ENCODE peak calls at places on chromosomes 5 and 9, in four cellular contexts. One of them, this sample, is unnamed.

GRCh38 chr9:70117835-70118319 is 74.2 kb downstream of the MAMDC2 start:
- DNase-seq in cardiac fibroblast: peak; percentile 75
- DNase-seq in MCF 10A: no peak
- DNase-seq in lower leg skin: no peak
- DNase-seq in this sample: no peak

GRCh38 chr9:132309056-132309455 is 45.7 kb downstream of the SETX start:
- DNase-seq in cardiac fibroblast: no peak
- DNase-seq in MCF 10A: no peak
- DNase-seq in lower leg skin: no peak
- DNase-seq in this sample: no peak

GRCh38 chr5:132420706-132421272 is 51.3 kb downstream of the SLC22A5 start:
- DNase-seq in cardiac fibroblast: no peak
- DNase-seq in MCF 10A: no peak
- DNase-seq in lower leg skin: no peak
- DNase-seq in this sample: no peak

GRCh38 chr5:154714271-154714986 is 40.7 kb upstream of the LARP1 start:
- DNase-seq in cardiac fibroblast: peak; percentile 17
- DNase-seq in MCF 10A: peak; percentile 16
- DNase-seq in lower leg skin: no peak
- DNase-seq in this sample: no peak

GRCh38 chr9:134657666-134658377 is 16.2 kb downstream of the COL5A1 start:
- DNase-seq in cardiac fibroblast: no peak
- DNase-seq in MCF 10A: no peak
- DNase-seq in lower leg skin: no peak
- DNase-seq in this sample: no peak

GRCh38 chr9:21324040-21324439 is 11.2 kb downstream of the KLHL9 start:
- DNase-seq in cardiac fibroblast: peak; percentile 7
- DNase-seq in MCF 10A: no peak
- DNase-seq in lower leg skin: no peak
- DNase-seq in this sample: no peak

GRCh38 chr9:114051706-114052105 is 26.4 kb downstream of the AMBP start:
- DNase-seq in cardiac fibroblast: no peak
- DNase-seq in MCF 10A: no peak
- DNase-seq in lower leg skin: no peak
- DNase-seq in this sample: no peak

GRCh38 chr5:14673443-14673842 is 8.9 kb downstream of the OTULIN start:
- DNase-seq in cardiac fibroblast: no peak
- DNase-seq in MCF 10A: no peak
- DNase-seq in lower leg skin: no peak
- DNase-seq in this sample: no peak

GRCh38 chr9:19201899-19202891 is 28.3 kb upstream of the DENND4C start:
- DNase-seq in cardiac fibroblast: peak; percentile 26
- DNase-seq in MCF 10A: no peak
- DNase-seq in lower leg skin: no peak
- DNase-seq in this sample: no peak

GRCh38 chr9:135747311-135747710 is 45.3 kb downstream of the KCNT1 start:
- DNase-seq in cardiac fibroblast: no peak
- DNase-seq in MCF 10A: no peak
- DNase-seq in lower leg skin: no peak
- DNase-seq in this sample: no peak

GRCh38 chr9:105063665-105064247 is 135.8 kb upstream of the ABCA1 start:
- DNase-seq in cardiac fibroblast: peak; percentile 81
- DNase-seq in MCF 10A: peak; percentile 65
- DNase-seq in lower leg skin: peak; percentile 25
- DNase-seq in this sample: peak; percentile 48

GRCh38 chr5:171945476-171945875 is 61.0 kb downstream of the FBXW11 start:
- DNase-seq in cardiac fibroblast: no peak
- DNase-seq in MCF 10A: no peak
- DNase-seq in lower leg skin: no peak
- DNase-seq in this sample: no peak

GRCh38 chr5:171945066-171945465 is 61.4 kb downstream of the FBXW11 start:
- DNase-seq in cardiac fibroblast: peak; percentile 33
- DNase-seq in MCF 10A: no peak
- DNase-seq in lower leg skin: no peak
- DNase-seq in this sample: no peak

GRCh38 chr5:171951218-171951617 is 55.2 kb downstream of the FBXW11 start:
- DNase-seq in cardiac fibroblast: no peak
- DNase-seq in MCF 10A: no peak
- DNase-seq in lower leg skin: no peak
- DNase-seq in this sample: no peak

DNA sequence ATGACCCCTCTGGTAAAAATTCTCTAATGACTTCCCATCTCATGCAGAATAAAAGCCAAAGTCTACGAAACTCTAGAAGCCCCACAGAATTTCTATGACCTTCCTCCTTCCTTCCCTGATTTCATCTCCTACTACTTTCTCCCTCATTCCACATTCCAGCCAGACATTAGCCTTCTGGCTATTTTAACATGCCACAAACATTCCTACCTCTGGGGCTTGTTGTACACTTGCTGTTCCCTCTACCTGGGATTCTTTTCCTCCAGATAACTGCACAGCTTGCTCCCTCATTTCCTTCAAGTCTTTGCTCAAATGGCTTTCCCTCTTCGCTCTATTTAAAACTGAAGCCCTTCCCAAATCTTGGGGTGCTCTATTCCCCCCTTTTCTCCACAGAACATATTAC is 60.1 kb downstream of the FBXW11 start:
- DNase-seq in cardiac fibroblast: no peak
- DNase-seq in MCF 10A: no peak
- DNase-seq in lower leg skin: no peak
- DNase-seq in this sample: no peak
- TF ChIP-seq CTCF in cardiac fibroblast: no peak
- TF ChIP-seq CTCF in MCF 10A: no peak
- TF ChIP-seq CTCF in lower leg skin: no peak
- TF ChIP-seq CTCF in this sample: no peak

GRCh38 chr5:131394128-131394527 is 130.3 kb downstream of the CDC42SE2 start:
- DNase-seq in cardiac fibroblast: peak; percentile 63
- DNase-seq in MCF 10A: no peak
- DNase-seq in lower leg skin: no peak
- DNase-seq in this sample: no peak

GRCh38 chr5:131392461-131393095 is 128.7 kb downstream of the CDC42SE2 start:
- DNase-seq in cardiac fibroblast: no peak
- DNase-seq in MCF 10A: no peak
- DNase-seq in lower leg skin: no peak
- DNase-seq in this sample: no peak

GRCh38 chr5:131396882-131397281 is 133.0 kb downstream of the CDC42SE2 start:
- DNase-seq in cardiac fibroblast: no peak
- DNase-seq in MCF 10A: no peak
- DNase-seq in lower leg skin: no peak
- DNase-seq in this sample: no peak

GRCh38 chr5:131393498-131393968 is 129.7 kb downstream of the CDC42SE2 start:
- DNase-seq in cardiac fibroblast: peak; percentile 38
- DNase-seq in MCF 10A: no peak
- DNase-seq in lower leg skin: no peak
- DNase-seq in this sample: no peak

DNA sequence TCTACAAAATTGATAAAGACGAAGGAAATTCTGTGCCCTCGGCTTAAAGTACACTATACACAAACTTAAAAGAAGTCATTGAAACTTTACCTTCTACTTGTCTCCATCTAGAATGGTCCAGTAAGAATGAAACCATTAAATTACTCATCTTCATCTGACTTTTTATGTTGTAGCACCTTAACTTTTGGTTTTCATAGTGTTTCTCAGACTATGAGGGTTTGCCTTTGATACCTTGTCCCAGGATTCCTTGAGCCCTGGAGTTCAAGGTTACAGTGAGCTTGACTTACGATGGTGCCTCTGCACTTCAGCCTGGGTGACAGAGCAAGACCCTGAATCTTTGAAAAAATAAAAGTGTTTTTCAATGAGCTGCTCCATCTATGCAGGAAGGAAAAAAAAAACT is 132.2 kb downstream of the CDC42SE2 start:
- DNase-seq in cardiac fibroblast: no peak
- DNase-seq in MCF 10A: no peak
- DNase-seq in lower leg skin: no peak
- DNase-seq in this sample: no peak
- TF ChIP-seq CTCF in cardiac fibroblast: no peak
- TF ChIP-seq CTCF in MCF 10A: no peak
- TF ChIP-seq CTCF in lower leg skin: no peak
- TF ChIP-seq CTCF in this sample: no peak

DNA sequence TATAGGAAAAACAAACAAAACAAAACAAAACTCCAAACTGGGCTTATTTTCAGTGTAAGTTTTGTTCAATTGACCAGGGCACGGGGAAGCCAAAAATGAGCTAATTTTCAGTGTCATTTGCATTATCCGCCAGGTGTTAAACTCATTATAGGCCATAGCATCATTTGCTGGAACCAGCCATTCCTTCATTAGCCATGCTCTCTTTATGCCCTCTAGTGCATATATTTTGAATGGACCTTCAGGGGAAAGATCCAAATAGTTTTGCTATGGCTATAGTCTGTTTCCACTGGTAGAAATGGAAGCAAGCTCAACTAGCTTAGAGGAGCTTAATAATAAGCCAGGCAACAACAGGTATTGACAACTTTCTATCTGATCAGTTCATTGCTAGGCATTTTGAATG is 1205.3 kb upstream of the DMAC1 start:
- DNase-seq in cardiac fibroblast: no peak
- DNase-seq in MCF 10A: no peak
- DNase-seq in lower leg skin: no peak
- DNase-seq in this sample: no peak
- TF ChIP-seq CTCF in cardiac fibroblast: no peak
- TF ChIP-seq CTCF in MCF 10A: no peak
- TF ChIP-seq CTCF in lower leg skin: no peak
- TF ChIP-seq CTCF in this sample: no peak

GRCh38 chr5:76144892-76145291 is 61.7 kb downstream of the SV2C start:
- DNase-seq in cardiac fibroblast: no peak
- DNase-seq in MCF 10A: no peak
- DNase-seq in lower leg skin: no peak
- DNase-seq in this sample: no peak

GRCh38 chr5:76143884-76144283 is 60.7 kb downstream of the SV2C start:
- DNase-seq in cardiac fibroblast: no peak
- DNase-seq in MCF 10A: no peak
- DNase-seq in lower leg skin: no peak
- DNase-seq in this sample: no peak

GRCh38 chr5:76145945-76146344 is 62.8 kb downstream of the SV2C start:
- DNase-seq in cardiac fibroblast: no peak
- DNase-seq in MCF 10A: peak; percentile 36
- DNase-seq in lower leg skin: no peak
- DNase-seq in this sample: no peak
- TF ChIP-seq CTCF in cardiac fibroblast: no peak
- TF ChIP-seq CTCF in MCF 10A: no peak
- TF ChIP-seq CTCF in lower leg skin: no peak
- TF ChIP-seq CTCF in this sample: no peak

GRCh38 chr5:164060956-164061355 is 555.5 kb downstream of the MAT2B start:
- DNase-seq in cardiac fibroblast: no peak
- DNase-seq in MCF 10A: no peak
- DNase-seq in lower leg skin: no peak
- DNase-seq in this sample: no peak
- TF ChIP-seq CTCF in cardiac fibroblast: no peak
- TF ChIP-seq CTCF in MCF 10A: no peak
- TF ChIP-seq CTCF in lower leg skin: no peak
- TF ChIP-seq CTCF in this sample: no peak

GRCh38 chr5:74865799-74866652 is at the start of gene FAM169A:
- DNase-seq in cardiac fibroblast: peak; percentile 25
- DNase-seq in MCF 10A: peak; percentile 63
- DNase-seq in lower leg skin: no peak
- DNase-seq in this sample: no peak
- TF ChIP-seq CTCF in cardiac fibroblast: no peak
- TF ChIP-seq CTCF in MCF 10A: no peak
- TF ChIP-seq CTCF in lower leg skin: no peak
- TF ChIP-seq CTCF in this sample: no peak

DNA sequence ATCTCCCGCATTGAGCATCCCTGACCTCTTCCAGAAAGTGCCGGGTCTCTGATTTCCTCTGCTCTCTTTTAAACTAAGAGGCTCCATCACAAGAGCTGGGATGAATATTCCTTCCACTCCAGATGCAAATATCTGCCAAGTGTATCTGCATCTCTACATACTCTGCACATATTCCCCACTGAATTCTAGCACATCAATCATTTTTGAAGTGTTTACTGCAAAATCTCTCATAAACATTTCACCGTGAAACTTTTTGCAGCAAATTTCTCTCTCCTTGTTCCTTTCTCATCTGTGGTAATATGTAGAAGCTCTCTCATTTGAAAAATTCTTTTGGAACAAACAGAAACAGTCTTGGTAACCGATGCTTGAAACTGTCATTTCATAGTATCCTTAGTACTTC is 161.4 kb downstream of the GABRB2 start:
- DNase-seq in cardiac fibroblast: no peak
- DNase-seq in MCF 10A: no peak
- DNase-seq in lower leg skin: no peak
- DNase-seq in this sample: no peak
- TF ChIP-seq CTCF in cardiac fibroblast: no peak
- TF ChIP-seq CTCF in MCF 10A: no peak
- TF ChIP-seq CTCF in lower leg skin: no peak
- TF ChIP-seq CTCF in this sample: no peak

This sample was measured in AG09319.